ENCODE peak calls at places on chromosome 17, in seven cellular contexts. S is H9; X is stimulated activated CD4-positive, alpha-beta T cell treated with anti-CD3 and anti-CD28 coated beads, Interleukin-12 subunit alpha, Interleukin-12 subunit beta, amount 100 ng/mL, for 4 hours; A is kidney; L is anterior cingulate cortex; H is NCI-H2081; R is HEK293T. Y is an unnamed sample.

GRCh38 chr17:78717431-78717980 is 64.6 kb downstream of the CYTH1 start:
- DNase-seq in S (no peak), X (no peak), A (no peak), L (peak; percentile 95), H (peak; percentile 53), R (no peak), Y (no peak)

GRCh38 chr17:151886-152859 is 14.8 kb downstream of the SCGB1C2 start:
- DNase-seq in S (no peak), X (no peak), A (peak; percentile 42), L (no peak), H (no peak), R (no peak), Y (no peak)

GRCh38 chr17:16178836-16179235 is 36.5 kb downstream of the NCOR1 start:
- DNase-seq in S (no peak), X (no peak), A (no peak), L (no peak), H (no peak), R (no peak), Y (no peak)

GRCh38 chr17:28252436-28252835 is 66.6 kb upstream of the TMEM97 start:
- DNase-seq in S (no peak), X (no peak), A (no peak), L (no peak), H (no peak), R (no peak), Y (no peak)

GRCh38 chr17:45309400-45309799 is 7.4 kb downstream of the MAP3K14 start:
- DNase-seq in S (no peak), X (no peak), A (no peak), L (no peak), H (no peak), R (no peak), Y (no peak)

GRCh38 chr17:76951375-76951905 is 83.2 kb downstream of the MGAT5B start:
- DNase-seq in S (no peak), X (no peak), A (peak; percentile 8), L (no peak), H (no peak), R (no peak), Y (no peak)

GRCh38 chr17:30290696-30291570 is 811 bp downstream of the BLMH start:
- DNase-seq in S (peak; percentile 64), X (peak; percentile 28), A (no peak), L (no peak), H (peak; percentile 42), R (peak; percentile 49), Y (peak; percentile 53)

GRCh38 chr17:75390982-75391381 is 14.5 kb downstream of the GRB2 start:
- DNase-seq in S (no peak), X (no peak), A (no peak), L (no peak), H (no peak), R (no peak), Y (no peak)

Y was measured in WTC11.